ENCODE peak calls at places on chromosomes 1 and 21, in nine cellular contexts. H is AG08395, S is left colon, C is tibial artery, G is nucleus accumbens, T is upper lobe of right lung, L is left lung, A is NCI-H1092, W is NCI-H1694. J is an unnamed sample.

GRCh38 chr1:58063095-58063494 is 483.4 kb downstream of the OMA1 start:
- DNase-seq in A (no peak), S (no peak), G (no peak), L (no peak), W (no peak), C (no peak), H (no peak), T (no peak), J (no peak)

GRCh38 chr21:37266515-37267221 is 466 bp downstream of the VPS26C start:
- DNase-seq in T (peak; percentile 87), A (no peak), L (no peak), H (no peak), W (peak; percentile 32), C (peak; percentile 40), G (no peak), S (peak; percentile 82), J (no peak)

GRCh38 chr1:75373542-75374159 is 237.3 kb downstream of the SLC44A5 start:
- DNase-seq in H (no peak), A (no peak), L (no peak), W (no peak), C (no peak), G (no peak), T (no peak), S (no peak), J (no peak)

GRCh38 chr1:93827633-93828436 is 51.2 kb downstream of the DNTTIP2 start:
- DNase-seq in S (no peak), A (no peak), C (no peak), L (no peak), W (no peak), T (no peak), H (no peak), G (no peak), J (no peak)

GRCh38 chr1:180250499-180250770 is 20.4 kb downstream of the LHX4 start:
- DNase-seq in H (no peak), T (peak; percentile 58), G (no peak), A (no peak), C (no peak), W (no peak), L (peak; percentile 19), S (no peak), J (no peak)

GRCh38 chr1:155219592-155220031 is 11.1 kb downstream of the MTX1 start:
- DNase-seq in L (no peak), T (no peak), A (no peak), W (no peak), S (no peak), H (peak; percentile 4), C (no peak), G (peak; percentile 47), J (no peak)

GRCh38 chr1:54363925-54364324 is 42.3 kb downstream of the SSBP3 start:
- DNase-seq in T (no peak), L (no peak), A (no peak), G (no peak), H (no peak), W (no peak), S (no peak), C (no peak), J (no peak)

GRCh38 chr1:11730429-11730861 is 5.5 kb upstream of the AGTRAP start:
- DNase-seq in L (peak; percentile 50), A (no peak), G (no peak), W (no peak), S (peak; percentile 30), T (no peak), C (peak; percentile 54), H (peak; percentile 66), J (no peak)

GRCh38 chr1:216293673-216294072 is 129.6 kb downstream of the USH2A start:
- DNase-seq in A (no peak), L (no peak), G (no peak), W (no peak), C (no peak), T (no peak), H (no peak), S (no peak), J (peak; percentile 55)

GRCh38 chr1:235799264-235799663 is 67.4 kb downstream of the LYST start:
- DNase-seq in L (no peak), S (no peak), A (no peak), T (no peak), H (no peak), W (no peak), C (no peak), G (no peak), J (no peak)

GRCh38 chr21:45341779-45342178 is 54.1 kb upstream of the POFUT2 start:
- DNase-seq in W (no peak), G (no peak), H (no peak), T (no peak), C (no peak), A (peak; percentile 60), L (no peak), S (no peak), J (no peak)

GRCh38 chr1:108524676-108525075 is 35.2 kb upstream of the EEIG2 start:
- DNase-seq in C (no peak), T (no peak), S (no peak), H (no peak), L (no peak), A (no peak), W (no peak), G (no peak), J (no peak)

GRCh38 chr1:172497230-172497629 is 35.7 kb upstream of the SUCO start:
- DNase-seq in G (no peak), C (no peak), H (peak; percentile 53), S (no peak), A (no peak), T (no peak), W (no peak), L (peak; percentile 35), J (no peak)

J was measured in AG04450.